ENCODE peak calls at places on chromosome 6, in eight cellular contexts. One of them, this sample, is unnamed.

GRCh38 chr6:127879685-127880084 is 21.2 kb downstream of the THEMIS start:
- DNase-seq in AG08395: peak
- DNase-seq in SHP77: peak
- DNase-seq in T follicular helper cell: no peak
- DNase-seq in astrocyte of the spinal cord: peak
- DNase-seq in HT1080: no peak
- DNase-seq in H54: peak
- DNase-seq in iPS-NIHi11: peak
- DNase-seq in this sample: no peak

GRCh38 chr6:155157101-155157500 is 106.7 kb upstream of the CLDN20 start:
- DNase-seq in T follicular helper cell: no peak
- DNase-seq in HT1080: no peak
- DNase-seq in astrocyte of the spinal cord: no peak
- DNase-seq in AG08395: no peak
- DNase-seq in SHP77: no peak
- DNase-seq in iPS-NIHi11: no peak
- DNase-seq in H54: no peak
- DNase-seq in this sample: no peak

GRCh38 chr6:27505209-27506027 is 32.5 kb upstream of the ZNF184 start:
- DNase-seq in iPS-NIHi11: peak
- DNase-seq in AG08395: peak
- DNase-seq in astrocyte of the spinal cord: peak
- DNase-seq in HT1080: peak
- DNase-seq in H54: no peak
- DNase-seq in T follicular helper cell: peak
- DNase-seq in SHP77: peak
- DNase-seq in this sample: no peak

GRCh38 chr6:43768983-43769525 is 957 bp upstream of the VEGFA start:
- DNase-seq in SHP77: no peak
- DNase-seq in astrocyte of the spinal cord: peak
- DNase-seq in AG08395: peak
- DNase-seq in H54: peak
- DNase-seq in HT1080: no peak
- DNase-seq in T follicular helper cell: no peak
- DNase-seq in iPS-NIHi11: no peak
- DNase-seq in this sample: no peak

GRCh38 chr6:158086054-158086705 is 81.9 kb downstream of the SERAC1 start:
- DNase-seq in T follicular helper cell: no peak
- DNase-seq in iPS-NIHi11: no peak
- DNase-seq in SHP77: no peak
- DNase-seq in astrocyte of the spinal cord: peak
- DNase-seq in HT1080: peak
- DNase-seq in H54: no peak
- DNase-seq in AG08395: peak
- DNase-seq in this sample: no peak

GRCh38 chr6:191487-192312 is 100.6 kb upstream of the DUSP22 start:
- DNase-seq in T follicular helper cell: no peak
- DNase-seq in H54: no peak
- DNase-seq in astrocyte of the spinal cord: no peak
- DNase-seq in SHP77: no peak
- DNase-seq in HT1080: no peak
- DNase-seq in AG08395: no peak
- DNase-seq in iPS-NIHi11: no peak
- DNase-seq in this sample: no peak

GRCh38 chr6:28212510-28213212 is 12.4 kb upstream of the ZSCAN9 start:
- DNase-seq in HT1080: peak
- DNase-seq in astrocyte of the spinal cord: peak
- DNase-seq in H54: peak
- DNase-seq in T follicular helper cell: no peak
- DNase-seq in AG08395: peak
- DNase-seq in SHP77: peak
- DNase-seq in iPS-NIHi11: peak
- DNase-seq in this sample: no peak

GRCh38 chr6:22010102-22010501 is 286.7 kb downstream of the PRL start:
- DNase-seq in H54: no peak
- DNase-seq in T follicular helper cell: no peak
- DNase-seq in SHP77: no peak
- DNase-seq in iPS-NIHi11: no peak
- DNase-seq in AG08395: no peak
- DNase-seq in astrocyte of the spinal cord: no peak
- DNase-seq in HT1080: no peak
- DNase-seq in this sample: no peak

GRCh38 chr6:167567142-167568033 is 242.5 kb downstream of the TTLL2 start:
- DNase-seq in T follicular helper cell: no peak
- DNase-seq in H54: no peak
- DNase-seq in SHP77: no peak
- DNase-seq in AG08395: no peak
- DNase-seq in astrocyte of the spinal cord: no peak
- DNase-seq in HT1080: peak
- DNase-seq in iPS-NIHi11: peak
- DNase-seq in this sample: no peak

GRCh38 chr6:7139835-7140470 is 32.2 kb downstream of the RREB1 start:
- DNase-seq in AG08395: no peak
- DNase-seq in HT1080: no peak
- DNase-seq in H54: no peak
- DNase-seq in astrocyte of the spinal cord: no peak
- DNase-seq in iPS-NIHi11: no peak
- DNase-seq in SHP77: no peak
- DNase-seq in T follicular helper cell: no peak
- DNase-seq in this sample: no peak

GRCh38 chr6:8905647-8906231 is 470.4 kb upstream of the SLC35B3 start:
- DNase-seq in AG08395: no peak
- DNase-seq in H54: no peak
- DNase-seq in astrocyte of the spinal cord: no peak
- DNase-seq in iPS-NIHi11: no peak
- DNase-seq in HT1080: no peak
- DNase-seq in T follicular helper cell: no peak
- DNase-seq in SHP77: no peak
- DNase-seq in this sample: no peak

GRCh38 chr6:90131091-90131490 is 165.6 kb downstream of the BACH2 start:
- DNase-seq in astrocyte of the spinal cord: peak
- DNase-seq in HT1080: no peak
- DNase-seq in AG08395: no peak
- DNase-seq in SHP77: no peak
- DNase-seq in iPS-NIHi11: no peak
- DNase-seq in T follicular helper cell: no peak
- DNase-seq in H54: no peak
- DNase-seq in this sample: no peak

GRCh38 chr6:41730531-41731436 is 4.6 kb downstream of the TFEB start:
- DNase-seq in AG08395: peak
- DNase-seq in H54: no peak
- DNase-seq in HT1080: peak
- DNase-seq in SHP77: no peak
- DNase-seq in T follicular helper cell: no peak
- DNase-seq in astrocyte of the spinal cord: no peak
- DNase-seq in iPS-NIHi11: no peak
- DNase-seq in this sample: no peak

GRCh38 chr6:2004888-2005287 is 240.5 kb downstream of the GMDS start:
- DNase-seq in H54: no peak
- DNase-seq in iPS-NIHi11: no peak
- DNase-seq in T follicular helper cell: no peak
- DNase-seq in HT1080: no peak
- DNase-seq in SHP77: no peak
- DNase-seq in astrocyte of the spinal cord: no peak
- DNase-seq in AG08395: no peak
- DNase-seq in this sample: no peak